ENCODE peak calls at places on chromosomes 13 and 19, in six cellular contexts. H, T, A, N, J and B are unnamed samples.
A peak's percentile ranks its signal among the peaks of the same experiment; 100 is the strongest.

GRCh38 chr13:90477194-90477593 is 870.3 kb upstream of the MIR17HG start:
- DNase-seq in H (no peak), T (no peak), A (no peak), N (no peak), J (no peak), B (no peak)

GRCh38 chr13:110705356-110705825 is 525 bp downstream of the CARS2 start:
- DNase-seq in H (no peak), T (no peak), A (no peak), N (no peak), J (no peak), B (peak; percentile 9)

GRCh38 chr19:43572172-43572588 is 3.1 kb downstream of the XRCC1 start:
- DNase-seq in H (no peak), T (no peak), A (no peak), N (no peak), J (no peak), B (peak; percentile 10)

GRCh38 chr13:112674412-112675383 is 15.1 kb upstream of the ATP11A start:
- DNase-seq in H (no peak), T (no peak), A (no peak), N (no peak), J (no peak), B (no peak)

GRCh38 chr19:49415102-49415809 is 8.0 kb downstream of the PTH2 start:
- DNase-seq in H (no peak), T (no peak), A (no peak), N (no peak), J (no peak), B (no peak)

GRCh38 chr13:67137044-67137735 is 92.9 kb downstream of the PCDH9 start:
- DNase-seq in H (no peak), T (no peak), A (no peak), N (no peak), J (no peak), B (no peak)

GRCh38 chr13:73702419-73703071 is 431.7 kb downstream of the KLF12 start:
- DNase-seq in H (no peak), T (no peak), A (peak; percentile 15), N (no peak), J (peak; percentile 2), B (peak; percentile 4)

GRCh38 chr19:17576758-17577532 is 21.5 kb downstream of the COLGALT1 start:
- DNase-seq in H (no peak), T (no peak), A (peak; percentile 85), N (no peak), J (no peak), B (no peak)

GRCh38 chr19:31560021-31560770 is 211.0 kb upstream of the TSHZ3 start:
- DNase-seq in H (no peak), T (no peak), A (no peak), N (no peak), J (no peak), B (no peak)

GRCh38 chr13:21232196-21232595 is 55.7 kb downstream of the MRPL57 start:
- DNase-seq in H (no peak), T (no peak), A (no peak), N (no peak), J (no peak), B (no peak)